ENCODE peak calls at places on chromosomes 1 and 21, in five cellular contexts. N is HepG2, S is A549, R is IMR-90, X is K562. V is an unnamed sample.

GRCh38 chr21:39385299-39386145 is 36.6 kb upstream of the HMGN1 start:
- DNase-seq in N (peak; percentile 95), S (peak; percentile 89), R (peak; percentile 75), X (no peak), V (no peak)

GRCh38 chr1:245079021-245079609 is 75.7 kb upstream of the KIF26B start:
- DNase-seq in N (peak; percentile 29), S (peak; percentile 18), R (peak; percentile 77), X (no peak), V (no peak)

GRCh38 chr1:20701847-20702246 is 16.0 kb downstream of the KIF17 start:
- DNase-seq in N (no peak), S (no peak), R (no peak), X (no peak), V (no peak)

GRCh38 chr1:157155658-157156057 is 17.5 kb upstream of the ETV3 start:
- DNase-seq in N (peak; percentile 31), S (no peak), R (no peak), X (no peak), V (no peak)

GRCh38 chr1:79353224-79353623 is 346.7 kb upstream of the ADGRL4 start:
- DNase-seq in N (peak; percentile 2), S (no peak), R (peak; percentile 74), X (no peak), V (no peak)

GRCh38 chr1:81812712-81813111 is 12.0 kb downstream of the ADGRL2 start:
- DNase-seq in N (no peak), S (no peak), R (peak; percentile 8), X (no peak), V (no peak)

GRCh38 chr1:53110370-53111072 is 31.9 kb downstream of the SLC1A7 start:
- DNase-seq in N (no peak), S (no peak), R (peak; percentile 66), X (no peak), V (no peak)

GRCh38 chr1:3717715-3718601 is 34.3 kb upstream of the CCDC27 start:
- DNase-seq in N (peak; percentile 33), S (no peak), R (no peak), X (peak; percentile 98), V (no peak)

GRCh38 chr1:9291914-9292360 is 757 bp upstream of the SPSB1 start:
- DNase-seq in N (peak; percentile 58), S (no peak), R (peak; percentile 75), X (no peak), V (no peak)

GRCh38 chr1:3393987-3394920 is 60.2 kb upstream of the ARHGEF16 start:
- DNase-seq in N (no peak), S (no peak), R (no peak), X (no peak), V (no peak)

DNA sequence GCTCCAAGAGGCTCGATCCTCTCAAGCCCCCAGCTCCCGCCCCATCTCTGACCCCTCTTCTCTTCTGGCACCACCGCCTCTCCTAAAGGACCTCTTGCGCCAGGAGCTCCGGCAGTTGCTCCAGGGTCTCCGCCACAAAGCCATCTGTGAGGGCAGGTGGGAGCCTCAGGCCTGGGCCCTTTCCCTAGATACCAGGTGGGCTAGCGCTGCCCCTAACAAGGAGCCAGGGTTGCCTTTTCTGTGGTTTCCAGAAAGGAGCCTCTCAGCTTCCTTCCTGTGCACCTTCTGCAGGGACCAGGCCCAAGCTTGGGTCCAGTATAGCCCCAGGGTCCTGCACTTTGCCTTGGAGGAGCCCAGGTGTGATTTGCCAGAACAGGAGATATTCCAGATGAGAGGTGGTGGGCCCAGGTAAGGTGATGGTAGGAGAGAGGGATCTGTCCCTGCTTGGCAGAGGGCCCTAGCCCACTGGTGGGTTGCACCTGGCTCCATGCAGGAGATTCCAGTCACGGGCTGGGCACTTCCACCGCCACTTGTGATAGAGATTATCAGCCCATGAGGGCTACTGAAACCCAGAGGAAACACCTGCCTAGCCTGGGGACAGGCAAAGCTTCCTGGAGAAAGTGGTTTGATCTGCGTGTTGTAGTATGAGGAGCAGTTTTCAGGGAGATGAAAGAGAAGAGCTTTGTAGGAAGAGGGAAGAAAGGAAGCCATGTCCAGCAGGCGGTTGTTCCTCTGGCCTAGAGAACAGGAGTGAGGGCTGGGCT is 1.0 kb downstream of the CCDC24 start:
- DNase-seq in N (no peak), S (no peak), R (no peak), X (no peak), V (no peak)
- TF ChIP-seq USF2 in N (no peak), S (no peak), R (no peak), X (no peak), V (no peak)

GRCh38 chr21:33584455-33584854 is 4.0 kb downstream of the DONSON start:
- DNase-seq in N (no peak), S (no peak), R (no peak), X (peak; percentile 33), V (no peak)

GRCh38 chr21:33588485-33589335 is at the start of gene DONSON:
- DNase-seq in N (peak; percentile 89), S (peak; percentile 74), R (peak; percentile 73), X (peak; percentile 100), V (peak; percentile 31)

GRCh38 chr21:33586927-33587326 is 1.6 kb downstream of the DONSON start:
- DNase-seq in N (no peak), S (no peak), R (no peak), X (no peak), V (no peak)

GRCh38 chr21:33587792-33588484 is 546 bp downstream of the DONSON start:
- DNase-seq in N (no peak), S (peak; percentile 11), R (peak; percentile 20), X (no peak), V (no peak)
- TF ChIP-seq USF2 in N (no peak), S (no peak), R (no peak), X (no peak), V (no peak)

DNA sequence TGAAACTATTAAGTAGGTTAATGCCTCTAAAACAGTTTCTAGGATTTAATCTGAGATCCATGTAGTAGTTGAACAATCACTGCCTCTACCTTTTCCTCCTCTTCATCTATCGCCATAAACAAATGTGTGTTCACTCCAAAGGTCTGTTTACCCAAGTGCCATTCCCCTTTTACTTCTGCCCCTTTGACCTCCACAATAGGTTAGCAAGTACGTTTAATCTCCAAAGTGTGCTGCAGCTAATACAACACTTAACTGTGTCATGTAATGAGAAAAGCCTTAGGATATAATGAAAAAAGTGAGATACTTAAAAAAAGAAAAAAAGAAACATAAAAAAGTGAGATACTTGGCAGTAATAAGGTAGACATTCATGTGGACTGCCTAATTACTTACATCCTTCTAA is 28.2 kb downstream of the GPBP1L1 start:
- DNase-seq in N (peak; percentile 87), S (no peak), R (no peak), X (no peak), V (no peak)
- TF ChIP-seq USF2 in N (no peak), S (no peak), R (no peak), X (no peak), V (no peak)

GRCh38 chr1:203346755-203347102 is 4.2 kb downstream of the FMOD start:
- DNase-seq in N (no peak), S (no peak), R (no peak), X (no peak), V (no peak)
- TF ChIP-seq USF2 in N (no peak), S (peak; percentile 37), R (no peak), X (peak; percentile 48), V (no peak)

DNA sequence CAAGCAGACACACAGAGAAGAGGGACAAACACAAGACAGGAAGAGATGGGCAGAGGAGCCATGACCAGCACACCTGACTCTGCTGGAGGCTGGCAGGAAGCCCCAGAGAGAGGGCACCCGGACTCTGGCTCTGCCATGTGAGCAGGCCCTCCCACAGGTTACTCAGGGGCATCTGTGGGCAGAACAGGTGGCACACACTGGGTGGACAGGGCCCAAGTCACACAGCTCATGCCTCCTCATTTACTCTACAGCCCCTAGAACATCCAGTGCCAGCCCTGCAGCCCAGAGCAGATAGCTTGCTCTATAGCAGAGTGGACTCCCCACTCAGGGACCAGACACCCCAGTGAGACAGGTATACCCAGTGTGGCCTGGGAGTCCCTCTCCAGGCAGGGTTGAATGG is 28.7 kb downstream of the PACC1 start:
- DNase-seq in N (no peak), S (no peak), R (no peak), X (no peak), V (no peak)
- TF ChIP-seq USF2 in N (no peak), S (no peak), R (no peak), X (no peak), V (no peak)